ENCODE peak calls at places on chromosome 19, in ten cellular contexts. One of them, this sample, is unnamed.

GRCh38 chr19:42596391-42597071 is 1.8 kb upstream of the CEACAM8 start:
- DNase-seq in IMR-90: no peak
- DNase-seq in fibroblast of lung: peak; percentile 7
- DNase-seq in PC-3: peak; percentile 24
- DNase-seq in mammary epithelial cell: no peak
- DNase-seq in GM23248: peak; percentile 36
- DNase-seq in K562: peak; percentile 74
- DNase-seq in astrocyte: no peak
- DNase-seq in colonic mucosa: peak; percentile 36
- DNase-seq in mesendoderm: peak; percentile 25
- DNase-seq in this sample: peak; percentile 84

GRCh38 chr19:4066176-4066606 is 508 bp downstream of the ZBTB7A start:
- DNase-seq in GM23248: no peak
- DNase-seq in IMR-90: no peak
- DNase-seq in mesendoderm: no peak
- DNase-seq in PC-3: no peak
- DNase-seq in fibroblast of lung: no peak
- DNase-seq in astrocyte: no peak
- DNase-seq in mammary epithelial cell: no peak
- DNase-seq in K562: no peak
- DNase-seq in colonic mucosa: peak; percentile 71
- DNase-seq in this sample: no peak

GRCh38 chr19:10848208-10848843 is at the start of gene C19orf38:
- DNase-seq in GM23248: no peak
- DNase-seq in mesendoderm: no peak
- DNase-seq in K562: no peak
- DNase-seq in PC-3: no peak
- DNase-seq in mammary epithelial cell: no peak
- DNase-seq in IMR-90: no peak
- DNase-seq in astrocyte: no peak
- DNase-seq in colonic mucosa: no peak
- DNase-seq in fibroblast of lung: no peak
- DNase-seq in this sample: no peak

GRCh38 chr19:44207126-44207803 is 5.1 kb upstream of the ZNF227 start:
- DNase-seq in GM23248: peak; percentile 96
- DNase-seq in mesendoderm: peak; percentile 97
- DNase-seq in PC-3: peak; percentile 94
- DNase-seq in colonic mucosa: peak; percentile 94
- DNase-seq in mammary epithelial cell: peak; percentile 89
- DNase-seq in IMR-90: peak; percentile 93
- DNase-seq in K562: peak; percentile 83
- DNase-seq in astrocyte: peak; percentile 85
- DNase-seq in fibroblast of lung: peak; percentile 94
- DNase-seq in this sample: peak; percentile 95

GRCh38 chr19:55590109-55590508 is 9.2 kb downstream of the FIZ1 start:
- DNase-seq in fibroblast of lung: no peak
- DNase-seq in mesendoderm: no peak
- DNase-seq in mammary epithelial cell: no peak
- DNase-seq in GM23248: no peak
- DNase-seq in colonic mucosa: no peak
- DNase-seq in PC-3: no peak
- DNase-seq in K562: no peak
- DNase-seq in astrocyte: no peak
- DNase-seq in IMR-90: no peak
- DNase-seq in this sample: no peak

GRCh38 chr19:10461047-10461949 is 41.0 kb downstream of the PDE4A start:
- DNase-seq in K562: peak; percentile 98
- DNase-seq in GM23248: peak; percentile 87
- DNase-seq in mesendoderm: peak; percentile 96
- DNase-seq in astrocyte: peak; percentile 76
- DNase-seq in IMR-90: peak; percentile 91
- DNase-seq in mammary epithelial cell: peak; percentile 90
- DNase-seq in fibroblast of lung: peak; percentile 88
- DNase-seq in PC-3: peak; percentile 94
- DNase-seq in colonic mucosa: peak; percentile 98
- DNase-seq in this sample: peak; percentile 100

GRCh38 chr19:55080121-55080914 is 4.6 kb downstream of the EPS8L1 start:
- DNase-seq in PC-3: no peak
- DNase-seq in fibroblast of lung: peak; percentile 59
- DNase-seq in mesendoderm: peak; percentile 89
- DNase-seq in GM23248: peak; percentile 78
- DNase-seq in astrocyte: no peak
- DNase-seq in colonic mucosa: peak; percentile 94
- DNase-seq in mammary epithelial cell: peak; percentile 58
- DNase-seq in K562: peak; percentile 97
- DNase-seq in IMR-90: peak; percentile 55
- DNase-seq in this sample: peak; percentile 98

GRCh38 chr19:55643733-55644116 is 276 bp downstream of the ZNF581 start:
- DNase-seq in mesendoderm: no peak
- DNase-seq in K562: peak; percentile 71
- DNase-seq in fibroblast of lung: no peak
- DNase-seq in astrocyte: no peak
- DNase-seq in colonic mucosa: no peak
- DNase-seq in mammary epithelial cell: no peak
- DNase-seq in GM23248: peak; percentile 53
- DNase-seq in IMR-90: no peak
- DNase-seq in PC-3: no peak
- DNase-seq in this sample: no peak

DNA sequence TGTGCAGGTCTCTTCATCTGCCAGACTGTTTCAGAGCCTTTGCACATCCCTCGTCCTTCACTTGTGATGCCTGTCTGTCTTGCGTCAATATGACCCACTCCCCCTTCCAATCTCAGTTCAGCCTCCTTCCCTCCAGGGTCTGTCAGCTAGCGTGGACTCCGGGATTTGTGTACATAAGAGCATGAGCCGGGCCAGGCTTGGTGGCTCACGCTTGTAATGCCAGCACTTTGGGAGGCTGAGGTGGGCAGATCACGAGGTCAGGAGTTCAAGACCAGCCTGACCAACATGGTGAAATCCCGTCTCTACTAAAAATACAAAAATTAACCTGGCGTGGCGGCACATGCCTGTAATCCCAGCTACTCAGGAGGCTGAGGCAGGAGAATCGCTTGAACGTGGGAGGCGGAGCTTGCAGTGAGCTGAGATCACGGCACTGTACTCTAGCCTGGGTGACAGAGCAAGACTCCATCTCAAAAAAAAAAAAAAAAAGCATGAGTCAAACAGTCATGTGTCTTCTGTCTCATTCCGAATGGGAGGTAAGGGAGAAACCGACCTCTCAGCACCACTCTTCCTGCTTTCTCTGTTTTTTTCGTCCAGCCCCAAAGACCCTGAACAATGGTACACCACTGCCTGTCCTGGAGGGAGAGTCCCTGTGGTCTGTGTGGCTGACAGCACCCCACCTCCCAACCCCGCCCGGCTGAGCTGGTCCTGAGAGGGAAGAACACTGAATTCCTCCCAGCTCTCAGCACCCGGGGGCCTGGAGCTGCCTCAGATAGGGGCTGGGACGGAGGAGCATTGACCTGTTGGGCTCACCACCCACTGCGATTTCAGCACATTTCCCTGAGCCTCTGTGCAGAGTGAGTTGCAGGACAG is 2.4 kb upstream of the SIGLEC9 start:
- DNase-seq in GM23248: peak; percentile 28
- DNase-seq in K562: no peak
- DNase-seq in astrocyte: no peak
- DNase-seq in IMR-90: no peak
- DNase-seq in mesendoderm: no peak
- DNase-seq in fibroblast of lung: no peak
- DNase-seq in mammary epithelial cell: peak; percentile 35
- DNase-seq in colonic mucosa: no peak
- DNase-seq in PC-3: no peak
- DNase-seq in this sample: no peak
- H3K9ac ChIP-seq in GM23248: no peak overlapping the region
- H3K9ac ChIP-seq in K562: peak overlapping the region; percentile 69
- H3K9ac ChIP-seq in astrocyte: no peak overlapping the region
- H3K9ac ChIP-seq in IMR-90: no peak overlapping the region
- H3K9ac ChIP-seq in mesendoderm: no peak overlapping the region
- H3K9ac ChIP-seq in fibroblast of lung: no peak overlapping the region
- H3K9ac ChIP-seq in mammary epithelial cell: no peak overlapping the region
- H3K9ac ChIP-seq in colonic mucosa: no peak overlapping the region
- H3K9ac ChIP-seq in PC-3: no peak overlapping the region
- H3K9ac ChIP-seq in this sample: no peak overlapping the region

GRCh38 chr19:17002455-17002854 is 24.2 kb downstream of the CPAMD8 start:
- DNase-seq in mammary epithelial cell: no peak
- DNase-seq in PC-3: no peak
- DNase-seq in mesendoderm: no peak
- DNase-seq in fibroblast of lung: no peak
- DNase-seq in astrocyte: no peak
- DNase-seq in GM23248: no peak
- DNase-seq in IMR-90: no peak
- DNase-seq in K562: no peak
- DNase-seq in colonic mucosa: no peak
- DNase-seq in this sample: no peak

GRCh38 chr19:17006579-17006978 is 20.0 kb downstream of the CPAMD8 start:
- DNase-seq in IMR-90: no peak
- DNase-seq in GM23248: no peak
- DNase-seq in PC-3: no peak
- DNase-seq in astrocyte: no peak
- DNase-seq in K562: no peak
- DNase-seq in mesendoderm: no peak
- DNase-seq in fibroblast of lung: no peak
- DNase-seq in mammary epithelial cell: no peak
- DNase-seq in colonic mucosa: no peak
- DNase-seq in this sample: no peak

GRCh38 chr19:17001603-17002183 is 24.9 kb downstream of the CPAMD8 start:
- DNase-seq in astrocyte: no peak
- DNase-seq in mesendoderm: peak; percentile 40
- DNase-seq in GM23248: no peak
- DNase-seq in PC-3: no peak
- DNase-seq in colonic mucosa: no peak
- DNase-seq in mammary epithelial cell: no peak
- DNase-seq in fibroblast of lung: no peak
- DNase-seq in IMR-90: no peak
- DNase-seq in K562: peak; percentile 48
- DNase-seq in this sample: peak; percentile 48

GRCh38 chr19:17004386-17004785 is 22.2 kb downstream of the CPAMD8 start:
- DNase-seq in astrocyte: no peak
- DNase-seq in colonic mucosa: no peak
- DNase-seq in GM23248: no peak
- DNase-seq in mammary epithelial cell: no peak
- DNase-seq in PC-3: no peak
- DNase-seq in fibroblast of lung: no peak
- DNase-seq in K562: no peak
- DNase-seq in IMR-90: no peak
- DNase-seq in mesendoderm: no peak
- DNase-seq in this sample: no peak

DNA sequence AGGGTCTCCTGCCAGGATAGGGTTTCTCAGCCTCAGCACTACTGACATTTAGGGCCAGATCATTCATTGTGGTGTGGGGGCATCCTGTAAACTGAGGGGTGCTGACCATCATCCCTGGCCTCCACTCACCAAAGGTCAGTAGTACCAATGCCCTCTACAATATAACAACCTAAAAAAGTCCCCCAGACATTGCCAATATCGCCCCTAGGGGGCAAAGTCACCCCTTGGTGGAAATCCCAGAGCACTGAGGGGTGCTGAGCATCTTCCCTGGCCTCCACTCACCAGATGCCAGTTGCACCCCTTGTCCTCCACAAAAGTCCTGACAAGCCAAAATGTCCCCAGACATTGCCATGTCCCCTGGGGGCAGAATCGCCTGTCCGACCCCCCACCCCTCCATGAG is 21.6 kb downstream of the CPAMD8 start:
- DNase-seq in IMR-90: no peak
- DNase-seq in K562: no peak
- DNase-seq in astrocyte: no peak
- DNase-seq in mammary epithelial cell: no peak
- DNase-seq in fibroblast of lung: no peak
- DNase-seq in GM23248: no peak
- DNase-seq in colonic mucosa: no peak
- DNase-seq in PC-3: no peak
- DNase-seq in mesendoderm: no peak
- DNase-seq in this sample: peak; percentile 51
- H3K9ac ChIP-seq in IMR-90: no peak overlapping the region
- H3K9ac ChIP-seq in K562: no peak overlapping the region
- H3K9ac ChIP-seq in astrocyte: no peak overlapping the region
- H3K9ac ChIP-seq in mammary epithelial cell: no peak overlapping the region
- H3K9ac ChIP-seq in fibroblast of lung: no peak overlapping the region
- H3K9ac ChIP-seq in GM23248: no peak overlapping the region
- H3K9ac ChIP-seq in colonic mucosa: no peak overlapping the region
- H3K9ac ChIP-seq in PC-3: no peak overlapping the region
- H3K9ac ChIP-seq in mesendoderm: no peak overlapping the region
- H3K9ac ChIP-seq in this sample: no peak overlapping the region

GRCh38 chr19:7908742-7909461 is 5.2 kb downstream of the MAP2K7 start:
- DNase-seq in mammary epithelial cell: no peak
- DNase-seq in K562: no peak
- DNase-seq in astrocyte: no peak
- DNase-seq in mesendoderm: no peak
- DNase-seq in GM23248: no peak
- DNase-seq in IMR-90: no peak
- DNase-seq in fibroblast of lung: no peak
- DNase-seq in colonic mucosa: no peak
- DNase-seq in PC-3: no peak
- DNase-seq in this sample: no peak

GRCh38 chr19:7908078-7908699 is 4.5 kb downstream of the MAP2K7 start:
- DNase-seq in IMR-90: no peak
- DNase-seq in astrocyte: no peak
- DNase-seq in fibroblast of lung: no peak
- DNase-seq in mesendoderm: no peak
- DNase-seq in mammary epithelial cell: no peak
- DNase-seq in GM23248: no peak
- DNase-seq in colonic mucosa: no peak
- DNase-seq in PC-3: no peak
- DNase-seq in K562: no peak
- DNase-seq in this sample: no peak

GRCh38 chr19:7905859-7906258 is 2.2 kb downstream of the MAP2K7 start:
- DNase-seq in fibroblast of lung: no peak
- DNase-seq in K562: no peak
- DNase-seq in GM23248: no peak
- DNase-seq in mesendoderm: no peak
- DNase-seq in PC-3: no peak
- DNase-seq in colonic mucosa: no peak
- DNase-seq in mammary epithelial cell: no peak
- DNase-seq in IMR-90: no peak
- DNase-seq in astrocyte: no peak
- DNase-seq in this sample: no peak

GRCh38 chr19:7907544-7907943 is 3.9 kb downstream of the MAP2K7 start:
- DNase-seq in fibroblast of lung: no peak
- DNase-seq in mesendoderm: no peak
- DNase-seq in IMR-90: no peak
- DNase-seq in colonic mucosa: no peak
- DNase-seq in mammary epithelial cell: no peak
- DNase-seq in PC-3: no peak
- DNase-seq in K562: no peak
- DNase-seq in GM23248: no peak
- DNase-seq in astrocyte: no peak
- DNase-seq in this sample: no peak

GRCh38 chr19:7907122-7907521 is 3.4 kb downstream of the MAP2K7 start:
- DNase-seq in colonic mucosa: no peak
- DNase-seq in GM23248: no peak
- DNase-seq in mammary epithelial cell: no peak
- DNase-seq in K562: no peak
- DNase-seq in PC-3: no peak
- DNase-seq in IMR-90: no peak
- DNase-seq in mesendoderm: no peak
- DNase-seq in fibroblast of lung: no peak
- DNase-seq in astrocyte: no peak
- DNase-seq in this sample: no peak
- H3K9ac ChIP-seq in colonic mucosa: no peak overlapping the region
- H3K9ac ChIP-seq in GM23248: no peak overlapping the region
- H3K9ac ChIP-seq in mammary epithelial cell: no peak overlapping the region
- H3K9ac ChIP-seq in K562: peak overlapping the region; percentile 60
- H3K9ac ChIP-seq in PC-3: no peak overlapping the region
- H3K9ac ChIP-seq in IMR-90: no peak overlapping the region
- H3K9ac ChIP-seq in mesendoderm: no peak overlapping the region
- H3K9ac ChIP-seq in fibroblast of lung: no peak overlapping the region
- H3K9ac ChIP-seq in astrocyte: no peak overlapping the region
- H3K9ac ChIP-seq in this sample: no peak overlapping the region

DNA sequence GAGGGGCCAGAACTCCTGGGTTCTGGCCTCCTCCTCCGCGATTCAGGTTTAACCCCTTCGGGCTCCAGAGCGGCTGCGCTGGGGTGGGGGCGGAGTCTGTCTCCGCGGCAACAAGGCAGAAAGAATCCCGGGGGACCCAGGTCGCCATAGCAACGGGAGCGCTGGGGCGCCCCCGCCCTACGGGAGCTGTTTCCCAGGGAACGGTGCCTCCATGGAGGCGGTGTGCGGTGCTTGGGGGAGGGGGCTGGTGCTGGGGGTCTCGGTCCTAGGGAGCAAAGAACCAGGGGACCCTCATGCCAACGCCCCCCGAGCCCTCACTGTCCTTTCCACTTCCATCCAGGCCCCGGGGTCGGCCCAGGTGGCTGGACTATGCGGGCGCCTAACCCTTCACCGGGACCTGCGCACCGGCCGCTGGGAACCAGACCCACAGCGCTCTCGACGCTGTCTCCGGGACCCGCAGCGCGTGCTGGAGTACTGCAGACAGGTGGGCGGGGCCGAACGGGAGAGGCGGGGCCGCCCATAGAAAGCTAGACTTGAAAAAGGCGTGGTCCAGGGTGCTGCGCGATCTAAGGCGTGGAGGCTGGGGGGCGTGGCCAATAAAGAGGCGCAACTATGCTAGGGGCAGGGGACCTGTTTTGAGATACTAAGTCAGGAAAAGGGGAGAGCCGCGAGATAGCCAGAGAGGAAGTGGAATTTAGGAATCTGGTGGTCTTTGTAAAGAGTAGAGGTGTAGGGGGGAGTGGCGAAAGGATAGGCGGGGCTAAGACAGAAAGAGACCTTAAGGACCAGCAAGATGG is 1.2 kb downstream of the APLP1 start:
- DNase-seq in colonic mucosa: peak; percentile 71
- DNase-seq in IMR-90: peak; percentile 61
- DNase-seq in fibroblast of lung: peak; percentile 42
- DNase-seq in mammary epithelial cell: peak; percentile 60
- DNase-seq in PC-3: peak; percentile 81
- DNase-seq in mesendoderm: peak; percentile 96
- DNase-seq in K562: peak; percentile 87
- DNase-seq in astrocyte: peak; percentile 65
- DNase-seq in GM23248: peak; percentile 85
- DNase-seq in this sample: peak; percentile 98
- H3K9ac ChIP-seq in colonic mucosa: no peak overlapping the region
- H3K9ac ChIP-seq in IMR-90: no peak overlapping the region
- H3K9ac ChIP-seq in fibroblast of lung: no peak overlapping the region
- H3K9ac ChIP-seq in mammary epithelial cell: no peak overlapping the region
- H3K9ac ChIP-seq in PC-3: no peak overlapping the region
- H3K9ac ChIP-seq in mesendoderm: peak overlapping the region; percentile 39
- H3K9ac ChIP-seq in K562: no peak overlapping the region
- H3K9ac ChIP-seq in astrocyte: peak overlapping the region; percentile 27
- H3K9ac ChIP-seq in GM23248: no peak overlapping the region
- H3K9ac ChIP-seq in this sample: no peak overlapping the region

This sample was measured in endodermal cell.